ENCODE peak calls at places on chromosome 1, in seven cellular contexts. R, T, E, W, U, H and J are unnamed samples.

GRCh38 chr1:154747841-154748766 is 122.0 kb downstream of the KCNN3 start:
- DNase-seq in W (no peak), U (peak; percentile 21), T (no peak), H (no peak), R (peak; percentile 66), E (peak; percentile 68), J (peak; percentile 41)

GRCh38 chr1:9078035-9078948 is 8.9 kb upstream of the SLC2A5 start:
- DNase-seq in W (no peak), E (no peak), T (no peak), R (peak; percentile 77), H (peak; percentile 99), U (no peak), J (no peak)

GRCh38 chr1:49364676-49365075 is 588.0 kb upstream of the BEND5 start:
- DNase-seq in T (no peak), U (no peak), R (no peak), W (no peak), H (no peak), E (no peak), J (no peak)

GRCh38 chr1:46489638-46490602 is at the start of gene DMBX1:
- DNase-seq in E (no peak), W (peak; percentile 71), R (no peak), U (no peak), T (no peak), H (peak; percentile 27), J (no peak)

GRCh38 chr1:102891868-102892625 is 216.3 kb downstream of the COL11A1 start:
- DNase-seq in W (no peak), H (peak; percentile 31), U (no peak), R (peak; percentile 75), E (no peak), T (no peak), J (no peak)

GRCh38 chr1:181087400-181087901 is 1.0 kb upstream of the IER5 start:
- DNase-seq in T (no peak), R (peak; percentile 58), W (no peak), E (no peak), U (no peak), H (peak; percentile 68), J (no peak)

GRCh38 chr1:10051656-10052055 is 18.9 kb downstream of the UBE4B start:
- DNase-seq in R (peak; percentile 22), U (no peak), E (no peak), W (no peak), T (no peak), H (no peak), J (no peak)

GRCh38 chr1:109263234-109263596 is 13.9 kb downstream of the CELSR2 start:
- DNase-seq in U (no peak), R (no peak), W (no peak), H (no peak), T (no peak), E (no peak), J (no peak)

GRCh38 chr1:205444300-205444930 is 11.4 kb downstream of the BLACAT1 start:
- DNase-seq in R (no peak), T (no peak), W (no peak), U (no peak), E (no peak), H (no peak), J (no peak)

GRCh38 chr1:61888808-61889207 is 146.5 kb downstream of the PATJ start:
- DNase-seq in U (no peak), E (no peak), R (no peak), W (no peak), H (no peak), T (no peak), J (no peak)

GRCh38 chr1:197423006-197423405 is 155.0 kb downstream of the CRB1 start:
- DNase-seq in T (no peak), E (no peak), H (peak; percentile 85), W (no peak), U (no peak), R (peak; percentile 51), J (no peak)

GRCh38 chr1:200184196-200184595 is 156.7 kb downstream of the NR5A2 start:
- DNase-seq in W (no peak), R (peak; percentile 94), U (peak; percentile 37), E (peak; percentile 75), T (no peak), H (peak; percentile 97), J (peak; percentile 61)

GRCh38 chr1:236809133-236809532 is 14.0 kb downstream of the MTR start:
- DNase-seq in U (no peak), R (peak; percentile 11), T (no peak), H (no peak), E (no peak), W (no peak), J (no peak)

GRCh38 chr1:243917177-243917862 is 67.3 kb upstream of the AKT3 start:
- DNase-seq in E (peak; percentile 21), U (peak; percentile 60), T (no peak), W (peak; percentile 64), H (peak; percentile 87), R (peak; percentile 72), J (peak; percentile 71)

GRCh38 chr1:24362982-24363614 is 43.9 kb downstream of the GRHL3 start:
- DNase-seq in E (no peak), U (no peak), W (no peak), R (peak; percentile 81), H (peak; percentile 95), T (no peak), J (no peak)

GRCh38 chr1:169027607-169028320 is 78.7 kb upstream of the ATP1B1 start:
- DNase-seq in W (peak; percentile 18), H (no peak), T (no peak), E (no peak), U (peak; percentile 28), R (no peak), J (no peak)

GRCh38 chr1:208778417-208778816 is 534.2 kb upstream of the PLXNA2 start:
- DNase-seq in R (peak; percentile 31), H (peak; percentile 84), E (no peak), W (no peak), U (no peak), T (no peak), J (no peak)

GRCh38 chr1:209653915-209654351 is 1.7 kb upstream of the LAMB3 start:
- DNase-seq in H (no peak), R (no peak), U (no peak), E (no peak), T (no peak), W (no peak), J (no peak)

GRCh38 chr1:161763522-161764098 is 2.5 kb upstream of the ATF6 start:
- DNase-seq in W (peak; percentile 16), T (no peak), U (no peak), H (peak; percentile 27), R (no peak), E (no peak), J (no peak)

GRCh38 chr1:64811131-64811530 is 66.3 kb downstream of the RAVER2 start:
- DNase-seq in T (no peak), W (no peak), U (no peak), E (no peak), R (no peak), H (no peak), J (no peak)

GRCh38 chr1:21639594-21640041 is 29.5 kb downstream of the RAP1GAP start:
- DNase-seq in U (no peak), H (no peak), E (no peak), R (no peak), T (no peak), W (peak; percentile 30), J (peak; percentile 71)

GRCh38 chr1:196897158-196897828 is 9.4 kb downstream of the CFHR4 start:
- DNase-seq in R (no peak), T (no peak), W (no peak), U (no peak), H (no peak), E (no peak), J (no peak)